ENCODE peak calls at places on chromosomes 16 and 17, in seven cellular contexts. One of them, this sample, is unnamed.

GRCh38 chr17:3845361-3845753 is 689 bp downstream of the NCBP3 start:
- DNase-seq in lung: no peak
- DNase-seq in CD4-positive, alpha-beta T cell: no peak
- DNase-seq in psoas muscle: no peak
- DNase-seq in fibroblast of lung: peak; percentile 15
- DNase-seq in kidney epithelial cell: no peak
- DNase-seq in upper lobe of left lung: no peak
- DNase-seq in this sample: no peak

GRCh38 chr17:32671891-32672290 is 185.1 kb downstream of the CDK5R1 start:
- DNase-seq in psoas muscle: peak; percentile 63
- DNase-seq in upper lobe of left lung: peak; percentile 32
- DNase-seq in fibroblast of lung: no peak
- DNase-seq in kidney epithelial cell: no peak
- DNase-seq in lung: no peak
- DNase-seq in CD4-positive, alpha-beta T cell: no peak
- DNase-seq in this sample: no peak

GRCh38 chr17:37490638-37491614 is 1.2 kb downstream of the DUSP14 start:
- DNase-seq in fibroblast of lung: peak; percentile 89
- DNase-seq in psoas muscle: peak; percentile 69
- DNase-seq in lung: no peak
- DNase-seq in kidney epithelial cell: peak; percentile 65
- DNase-seq in upper lobe of left lung: no peak
- DNase-seq in CD4-positive, alpha-beta T cell: no peak
- DNase-seq in this sample: peak; percentile 31

GRCh38 chr17:55743103-55743679 is 7.7 kb upstream of the PCTP start:
- DNase-seq in kidney epithelial cell: peak; percentile 63
- DNase-seq in CD4-positive, alpha-beta T cell: no peak
- DNase-seq in fibroblast of lung: peak; percentile 51
- DNase-seq in lung: peak; percentile 49
- DNase-seq in psoas muscle: no peak
- DNase-seq in upper lobe of left lung: peak; percentile 72
- DNase-seq in this sample: no peak

GRCh38 chr17:17134051-17134951 is 71.8 kb downstream of the PLD6 start:
- DNase-seq in CD4-positive, alpha-beta T cell: no peak
- DNase-seq in upper lobe of left lung: no peak
- DNase-seq in lung: no peak
- DNase-seq in psoas muscle: peak; percentile 44
- DNase-seq in fibroblast of lung: no peak
- DNase-seq in kidney epithelial cell: no peak
- DNase-seq in this sample: no peak

GRCh38 chr17:65703891-65704290 is 142.4 kb upstream of the AXIN2 start:
- DNase-seq in psoas muscle: no peak
- DNase-seq in lung: no peak
- DNase-seq in fibroblast of lung: no peak
- DNase-seq in CD4-positive, alpha-beta T cell: no peak
- DNase-seq in kidney epithelial cell: no peak
- DNase-seq in upper lobe of left lung: no peak
- DNase-seq in this sample: no peak

GRCh38 chr17:19753661-19754463 is 5.8 kb upstream of the ALDH3A1 start:
- DNase-seq in fibroblast of lung: no peak
- DNase-seq in upper lobe of left lung: peak; percentile 72
- DNase-seq in psoas muscle: peak; percentile 83
- DNase-seq in kidney epithelial cell: no peak
- DNase-seq in lung: no peak
- DNase-seq in CD4-positive, alpha-beta T cell: no peak
- DNase-seq in this sample: no peak

GRCh38 chr17:37779554-37779953 is 34.7 kb upstream of the HNF1B start:
- DNase-seq in CD4-positive, alpha-beta T cell: no peak
- DNase-seq in upper lobe of left lung: no peak
- DNase-seq in fibroblast of lung: peak; percentile 84
- DNase-seq in psoas muscle: no peak
- DNase-seq in kidney epithelial cell: no peak
- DNase-seq in lung: no peak
- DNase-seq in this sample: no peak

GRCh38 chr16:19143241-19143640 is 24.8 kb upstream of the SYT17 start:
- DNase-seq in lung: no peak
- DNase-seq in psoas muscle: no peak
- DNase-seq in fibroblast of lung: peak; percentile 13
- DNase-seq in kidney epithelial cell: no peak
- DNase-seq in CD4-positive, alpha-beta T cell: no peak
- DNase-seq in upper lobe of left lung: no peak
- DNase-seq in this sample: no peak

GRCh38 chr16:85473909-85474640 is 139.0 kb upstream of the GSE1 start:
- DNase-seq in upper lobe of left lung: no peak
- DNase-seq in lung: no peak
- DNase-seq in psoas muscle: peak; percentile 73
- DNase-seq in fibroblast of lung: no peak
- DNase-seq in CD4-positive, alpha-beta T cell: no peak
- DNase-seq in kidney epithelial cell: no peak
- DNase-seq in this sample: no peak

GRCh38 chr16:3020247-3020603 is at the start of gene TNFRSF12A:
- DNase-seq in fibroblast of lung: peak; percentile 72
- DNase-seq in upper lobe of left lung: peak; percentile 87
- DNase-seq in lung: peak; percentile 70
- DNase-seq in kidney epithelial cell: no peak
- DNase-seq in CD4-positive, alpha-beta T cell: no peak
- DNase-seq in psoas muscle: peak; percentile 88
- DNase-seq in this sample: peak; percentile 72

GRCh38 chr16:84268661-84269060 is 26.0 kb upstream of the WFDC1 start:
- DNase-seq in kidney epithelial cell: peak; percentile 44
- DNase-seq in CD4-positive, alpha-beta T cell: no peak
- DNase-seq in fibroblast of lung: no peak
- DNase-seq in lung: no peak
- DNase-seq in psoas muscle: no peak
- DNase-seq in upper lobe of left lung: no peak
- DNase-seq in this sample: no peak

GRCh38 chr17:45320931-45321461 is 4.2 kb upstream of the MAP3K14 start:
- DNase-seq in kidney epithelial cell: peak; percentile 97
- DNase-seq in psoas muscle: no peak
- DNase-seq in CD4-positive, alpha-beta T cell: no peak
- DNase-seq in lung: no peak
- DNase-seq in fibroblast of lung: peak; percentile 99
- DNase-seq in upper lobe of left lung: no peak
- DNase-seq in this sample: no peak

GRCh38 chr17:17890773-17891759 is 54.3 kb upstream of the SREBF1 start:
- DNase-seq in psoas muscle: peak; percentile 59
- DNase-seq in upper lobe of left lung: peak; percentile 78
- DNase-seq in lung: peak; percentile 58
- DNase-seq in CD4-positive, alpha-beta T cell: peak; percentile 36
- DNase-seq in kidney epithelial cell: no peak
- DNase-seq in fibroblast of lung: peak; percentile 68
- DNase-seq in this sample: peak; percentile 67

GRCh38 chr17:49210158-49211029 is at the start of the genes ABI3 and GNGT2:
- DNase-seq in fibroblast of lung: peak; percentile 57
- DNase-seq in lung: no peak
- DNase-seq in kidney epithelial cell: no peak
- DNase-seq in upper lobe of left lung: peak; percentile 65
- DNase-seq in psoas muscle: peak; percentile 58
- DNase-seq in CD4-positive, alpha-beta T cell: peak; percentile 49
- DNase-seq in this sample: peak; percentile 50

DNA sequence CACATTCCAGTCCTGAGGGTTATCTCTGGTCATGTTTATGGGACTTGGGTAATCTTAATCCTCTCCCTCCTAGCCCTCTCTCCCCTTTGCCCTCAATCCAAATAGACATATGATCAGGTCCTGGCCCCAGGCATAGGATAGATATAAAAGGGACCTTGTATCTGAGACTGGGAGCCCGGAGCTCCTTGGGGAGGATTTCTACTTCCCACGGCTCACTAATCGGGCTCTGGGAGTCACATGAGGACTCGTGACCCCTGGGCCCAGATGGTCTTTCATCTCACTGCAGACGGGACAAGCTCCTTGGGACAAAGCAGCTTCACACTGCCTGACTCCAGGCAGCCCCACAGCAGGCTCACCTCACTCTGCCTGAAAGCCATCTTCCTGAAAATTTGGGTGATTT is 57.8 kb upstream of the LYRM9 start:
- DNase-seq in upper lobe of left lung: no peak
- DNase-seq in lung: no peak
- DNase-seq in fibroblast of lung: no peak
- DNase-seq in kidney epithelial cell: no peak
- DNase-seq in CD4-positive, alpha-beta T cell: no peak
- DNase-seq in psoas muscle: no peak
- DNase-seq in this sample: no peak
- TF ChIP-seq CTCF in upper lobe of left lung: no peak
- TF ChIP-seq CTCF in lung: no peak
- TF ChIP-seq CTCF in fibroblast of lung: no peak
- TF ChIP-seq CTCF in kidney epithelial cell: no peak
- TF ChIP-seq CTCF in CD4-positive, alpha-beta T cell: no peak
- TF ChIP-seq CTCF in psoas muscle: no peak
- TF ChIP-seq CTCF in this sample: no peak

GRCh38 chr17:40870136-40870535 is 3.1 kb upstream of the KRT12 start:
- DNase-seq in lung: no peak
- DNase-seq in CD4-positive, alpha-beta T cell: no peak
- DNase-seq in upper lobe of left lung: no peak
- DNase-seq in kidney epithelial cell: no peak
- DNase-seq in psoas muscle: no peak
- DNase-seq in fibroblast of lung: no peak
- DNase-seq in this sample: no peak

GRCh38 chr17:40873801-40874200 is 6.8 kb upstream of the KRT12 start:
- DNase-seq in lung: no peak
- DNase-seq in fibroblast of lung: peak; percentile 52
- DNase-seq in psoas muscle: no peak
- DNase-seq in kidney epithelial cell: no peak
- DNase-seq in upper lobe of left lung: no peak
- DNase-seq in CD4-positive, alpha-beta T cell: no peak
- DNase-seq in this sample: no peak

GRCh38 chr17:40872416-40872815 is 5.4 kb upstream of the KRT12 start:
- DNase-seq in kidney epithelial cell: no peak
- DNase-seq in psoas muscle: no peak
- DNase-seq in lung: no peak
- DNase-seq in upper lobe of left lung: no peak
- DNase-seq in fibroblast of lung: peak; percentile 20
- DNase-seq in CD4-positive, alpha-beta T cell: no peak
- DNase-seq in this sample: no peak

GRCh38 chr17:40871316-40871715 is 4.3 kb upstream of the KRT12 start:
- DNase-seq in CD4-positive, alpha-beta T cell: no peak
- DNase-seq in lung: no peak
- DNase-seq in psoas muscle: no peak
- DNase-seq in upper lobe of left lung: no peak
- DNase-seq in kidney epithelial cell: no peak
- DNase-seq in fibroblast of lung: no peak
- DNase-seq in this sample: no peak

DNA sequence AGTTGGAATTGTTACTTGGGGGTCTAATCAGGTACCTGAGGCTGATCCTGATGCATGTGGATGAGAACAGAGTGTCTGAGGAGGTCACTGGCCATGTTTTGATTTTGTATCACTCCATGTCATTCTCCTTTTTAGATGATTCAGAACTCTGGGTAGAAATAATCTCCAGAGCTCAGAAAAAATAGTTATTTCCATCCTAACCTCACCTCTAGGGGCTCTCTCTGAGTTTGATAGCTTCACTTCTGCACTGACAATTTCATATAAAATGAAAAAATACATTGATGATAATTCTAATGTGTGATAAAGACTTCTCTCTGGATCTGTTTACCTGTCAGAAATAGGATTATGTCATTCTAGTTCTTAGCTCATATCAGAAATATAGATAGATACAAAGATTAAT is 6.2 kb upstream of the KRT12 start:
- DNase-seq in CD4-positive, alpha-beta T cell: no peak
- DNase-seq in lung: no peak
- DNase-seq in fibroblast of lung: no peak
- DNase-seq in psoas muscle: no peak
- DNase-seq in upper lobe of left lung: no peak
- DNase-seq in kidney epithelial cell: no peak
- DNase-seq in this sample: no peak
- TF ChIP-seq CTCF in CD4-positive, alpha-beta T cell: no peak
- TF ChIP-seq CTCF in lung: no peak
- TF ChIP-seq CTCF in fibroblast of lung: no peak
- TF ChIP-seq CTCF in psoas muscle: no peak
- TF ChIP-seq CTCF in upper lobe of left lung: no peak
- TF ChIP-seq CTCF in kidney epithelial cell: peak; percentile 12
- TF ChIP-seq CTCF in this sample: no peak

GRCh38 chr17:38861399-38861843 is 7.9 kb upstream of the RPL23 start:
- DNase-seq in fibroblast of lung: no peak
- DNase-seq in psoas muscle: no peak
- DNase-seq in upper lobe of left lung: no peak
- DNase-seq in lung: no peak
- DNase-seq in kidney epithelial cell: no peak
- DNase-seq in CD4-positive, alpha-beta T cell: no peak
- DNase-seq in this sample: no peak

GRCh38 chr17:38867179-38867994 is 2.5 kb upstream of the LASP1 start:
- DNase-seq in lung: peak; percentile 74
- DNase-seq in kidney epithelial cell: no peak
- DNase-seq in fibroblast of lung: peak; percentile 61
- DNase-seq in upper lobe of left lung: no peak
- DNase-seq in CD4-positive, alpha-beta T cell: peak; percentile 67
- DNase-seq in psoas muscle: no peak
- DNase-seq in this sample: peak; percentile 74

GRCh38 chr17:38868095-38868967 is 1.5 kb upstream of the LASP1 start:
- DNase-seq in psoas muscle: peak; percentile 74
- DNase-seq in upper lobe of left lung: no peak
- DNase-seq in lung: peak; percentile 32
- DNase-seq in kidney epithelial cell: no peak
- DNase-seq in fibroblast of lung: peak; percentile 45
- DNase-seq in CD4-positive, alpha-beta T cell: no peak
- DNase-seq in this sample: peak; percentile 36

GRCh38 chr17:38868968-38869646 is 751 bp upstream of the LASP1 start:
- DNase-seq in upper lobe of left lung: peak; percentile 95
- DNase-seq in fibroblast of lung: peak; percentile 83
- DNase-seq in CD4-positive, alpha-beta T cell: peak; percentile 84
- DNase-seq in kidney epithelial cell: no peak
- DNase-seq in psoas muscle: peak; percentile 93
- DNase-seq in lung: peak; percentile 92
- DNase-seq in this sample: peak; percentile 91

DNA sequence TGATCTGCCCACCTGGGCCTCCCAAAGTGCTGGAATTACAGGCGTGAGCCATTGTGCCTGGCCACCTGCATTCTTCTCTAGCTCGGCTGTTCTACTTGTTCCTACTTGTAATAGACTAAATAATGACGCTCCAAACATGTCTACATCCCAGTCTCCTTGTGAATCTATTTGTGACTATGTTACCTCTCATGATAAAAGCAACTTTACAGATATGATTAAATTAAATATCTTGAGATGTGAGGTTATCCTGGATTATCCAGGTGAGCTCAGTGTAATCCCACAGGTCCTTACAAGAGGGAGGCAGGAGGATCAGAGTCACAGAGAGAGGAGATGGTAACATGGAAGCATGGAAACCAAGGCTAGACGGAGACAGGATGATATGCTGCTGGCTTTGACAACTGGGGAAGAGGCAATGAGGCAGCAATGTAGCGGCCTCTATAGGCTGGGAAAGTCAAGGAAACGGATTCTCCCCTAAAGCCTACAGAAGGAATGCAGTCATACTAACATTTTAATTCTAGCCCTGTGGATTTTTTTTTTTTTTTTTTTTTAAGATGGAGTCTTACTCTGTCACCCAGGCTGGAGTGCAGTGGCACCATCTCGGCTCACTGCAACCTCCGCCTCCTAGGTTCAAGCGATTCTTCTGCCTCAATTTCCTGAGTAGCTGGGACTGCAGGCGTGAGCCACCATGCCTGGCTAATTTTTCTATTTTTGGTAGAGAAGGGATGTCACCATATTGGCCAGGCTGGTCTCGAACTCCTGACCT is 5.0 kb upstream of the LASP1 start:
- DNase-seq in CD4-positive, alpha-beta T cell: no peak
- DNase-seq in fibroblast of lung: peak; percentile 41
- DNase-seq in psoas muscle: no peak
- DNase-seq in kidney epithelial cell: no peak
- DNase-seq in lung: no peak
- DNase-seq in upper lobe of left lung: no peak
- DNase-seq in this sample: no peak
- TF ChIP-seq CTCF in CD4-positive, alpha-beta T cell: no peak
- TF ChIP-seq CTCF in fibroblast of lung: peak; percentile 59
- TF ChIP-seq CTCF in psoas muscle: no peak
- TF ChIP-seq CTCF in kidney epithelial cell: peak; percentile 33
- TF ChIP-seq CTCF in lung: no peak
- TF ChIP-seq CTCF in upper lobe of left lung: no peak
- TF ChIP-seq CTCF in this sample: no peak

GRCh38 chr16:50509521-50510341 is 38.5 kb upstream of the NKD1 start:
- DNase-seq in lung: no peak
- DNase-seq in upper lobe of left lung: no peak
- DNase-seq in fibroblast of lung: no peak
- DNase-seq in kidney epithelial cell: no peak
- DNase-seq in psoas muscle: no peak
- DNase-seq in CD4-positive, alpha-beta T cell: no peak
- DNase-seq in this sample: peak; percentile 57
- TF ChIP-seq CTCF in lung: no peak
- TF ChIP-seq CTCF in upper lobe of left lung: peak; percentile 40
- TF ChIP-seq CTCF in fibroblast of lung: peak; percentile 67
- TF ChIP-seq CTCF in kidney epithelial cell: peak; percentile 72
- TF ChIP-seq CTCF in psoas muscle: peak; percentile 30
- TF ChIP-seq CTCF in CD4-positive, alpha-beta T cell: peak; percentile 71
- TF ChIP-seq CTCF in this sample: peak; percentile 90